ENCODE peak calls at places on chromosomes 4 and X, in eight cellular contexts. G is astrocyte, V is GM23248, F is PC-3, Z is endothelial cell of umbilical vein, P is fibroblast of lung, W is mammary epithelial cell, J is MM.1S. O is an unnamed sample. For H3K9me3, the result is how much of the 10 kb centered on the place peaks cover.

GRCh38 chr4:73817341-73817740 is 19.1 kb upstream of the CXCL6 start:
- DNase-seq in V (no peak), J (peak), P (no peak), Z (no peak), G (no peak), W (peak), F (peak), O (no peak)

GRCh38 chr4:146222313-146222712 is 8.0 kb downstream of the REELD1 start:
- DNase-seq in W (peak), F (peak), G (peak), Z (no peak), P (peak), V (peak), J (no peak), O (no peak)

GRCh38 chr4:128068927-128069326 is 7.8 kb downstream of the LARP1B start:
- DNase-seq in F (peak), Z (peak), V (peak), J (no peak), G (no peak), P (peak), W (peak), O (peak)

GRCh38 chr4:135552131-135552530 is 1350.5 kb upstream of the PABPC4L start:
- DNase-seq in J (no peak), G (no peak), W (no peak), P (peak), F (no peak), V (no peak), Z (no peak), O (no peak)

GRCh38 chrX:132965461-132965860 is 7.0 kb upstream of the HS6ST2 start:
- DNase-seq in W (no peak), G (no peak), P (no peak), F (no peak), V (no peak), J (no peak), Z (no peak), O (no peak)

GRCh38 chrX:8084023-8084422 is 87.0 kb downstream of the VCX2 start:
- DNase-seq in V (no peak), G (peak), W (peak), Z (no peak), J (no peak), P (peak), F (peak), O (no peak)

GRCh38 chr4:60562353-60562752 is 637.8 kb upstream of the ADGRL3 start:
- DNase-seq in W (no peak), G (no peak), P (no peak), J (no peak), F (no peak), V (no peak), Z (no peak), O (peak)

GRCh38 chrX:50067435-50068292 is 133.1 kb downstream of the AKAP4 start:
- DNase-seq in Z (peak), V (no peak), F (no peak), G (peak), J (no peak), P (peak), W (peak), O (peak)

GRCh38 chrX:15903186-15903681 is 48.6 kb upstream of the AP1S2 start:
- DNase-seq in W (no peak), F (no peak), V (no peak), P (no peak), G (no peak), J (peak), Z (no peak), O (no peak)

GRCh38 chr4:8176547-8177399 is 18.2 kb upstream of the ABLIM2 start:
- DNase-seq in G (peak), V (peak), W (peak), J (peak), F (peak), P (peak), Z (peak), O (peak)

GRCh38 chr4:69832326-69833030 is 27.5 kb downstream of the SULT1E1 start:
- DNase-seq in G (no peak), V (no peak), J (no peak), Z (no peak), W (no peak), P (no peak), F (no peak), O (no peak)

GRCh38 chrX:17521871-17522693 is 147.1 kb downstream of the NHS start:
- DNase-seq in V (peak), Z (no peak), G (peak), P (peak), W (peak), J (no peak), F (peak), O (peak)

GRCh38 chr4:111991797-111992196 is 153.5 kb upstream of the FAM241A start:
- DNase-seq in V (peak), F (peak), Z (peak), J (no peak), W (peak), P (peak), G (peak), O (no peak)

GRCh38 chr4:3808597-3808996 is 42.4 kb downstream of the ADRA2C start:
- DNase-seq in V (no peak), W (no peak), F (no peak), G (no peak), J (no peak), P (no peak), Z (no peak), O (no peak)

GRCh38 chr4:177441061-177441802 is 1.0 kb downstream of the AGA start:
- DNase-seq in V (peak), Z (no peak), J (peak), G (peak), F (no peak), P (peak), W (peak), O (peak)

GRCh38 chrX:53039239-53039638 is 9.3 kb upstream of the GPR173 start:
- DNase-seq in W (no peak), G (no peak), F (no peak), J (no peak), Z (no peak), P (no peak), V (no peak), O (no peak)

GRCh38 chr4:185754961-185755360 is 57.0 kb downstream of the SORBS2 start:
- DNase-seq in G (no peak), P (no peak), W (no peak), Z (no peak), F (peak), J (no peak), V (no peak), O (no peak)

GRCh38 chr4:13821522-13821921 is 194.0 kb upstream of the BOD1L1 start:
- DNase-seq in G (no peak), W (no peak), V (peak), P (no peak), F (peak), Z (no peak), J (no peak), O (peak)

GRCh38 chrX:136122207-136122606 is 25.1 kb upstream of the FHL1 start:
- DNase-seq in W (no peak), P (no peak), J (no peak), F (no peak), V (no peak), G (no peak), Z (no peak), O (no peak)

GRCh38 chr4:40367451-40367850 is 32.3 kb downstream of the CHRNA9 start:
- DNase-seq in G (no peak), P (no peak), V (peak), J (no peak), Z (no peak), W (no peak), F (no peak), O (no peak)

GRCh38 chr4:147794787-147795413 is 63.0 kb downstream of the ARHGAP10 start:
- DNase-seq in F (no peak), Z (no peak), V (no peak), J (no peak), G (no peak), W (no peak), P (no peak), O (no peak)

GRCh38 chrX:11953615-11954014 is 184.7 kb upstream of the FRMPD4 start:
- DNase-seq in P (peak), G (peak), F (peak), J (no peak), V (peak), Z (no peak), W (peak), O (peak)

GRCh38 chrX:121733514-121733913 is 686.1 kb downstream of the GLUD2 start:
- DNase-seq in G (peak), W (peak), Z (no peak), V (peak), F (peak), P (no peak), J (no peak), O (no peak)

GRCh38 chr4:121375262-121375661 is 5.6 kb downstream of the QRFPR start:
- DNase-seq in P (peak), F (peak), W (peak), V (peak), J (no peak), G (peak), Z (no peak), O (no peak)

GRCh38 chr4:16227462-16227868 is 1.2 kb upstream of the TAPT1 start:
- DNase-seq in W (peak), J (peak), P (peak), V (peak), Z (peak), G (peak), F (peak), O (peak)

GRCh38 chr4:58749206-58749605 is 1639.0 kb upstream of the IGFBP7 start:
- DNase-seq in W (no peak), Z (no peak), J (no peak), P (no peak), V (no peak), G (no peak), F (peak), O (no peak)

GRCh38 chrX:150899191-150899757 is 806 bp upstream of the CD99L2 start:
- DNase-seq in P (peak), V (peak), F (peak), J (peak), G (peak), Z (peak), W (peak), O (peak)

GRCh38 chrX:136768469-136769084 is 12.2 kb downstream of the ARHGEF6 start:
- DNase-seq in Z (no peak), V (peak), P (peak), F (peak), G (peak), W (peak), J (no peak), O (no peak)

GRCh38 chr4:189136462-189136861 is 804.2 kb upstream of the FRG1 start:
- DNase-seq in Z (no peak), P (no peak), G (no peak), F (no peak), W (peak), V (no peak), J (no peak), O (no peak)

GRCh38 chr4:108941914-108942379 is 179.1 kb upstream of the ETNPPL start:
- DNase-seq in P (no peak), G (no peak), W (no peak), F (no peak), V (no peak), J (no peak), Z (no peak), O (no peak)

GRCh38 chrX:50952406-50952805 is 41.9 kb downstream of the BMP15 start:
- DNase-seq in V (no peak), J (no peak), Z (no peak), G (peak), F (no peak), W (peak), P (no peak), O (no peak)

GRCh38 chr4:143587703-143588102 is 74.2 kb downstream of the SMARCA5 start:
- DNase-seq in G (peak), Z (peak), P (peak), F (peak), V (peak), J (peak), W (peak), O (no peak)

GRCh38 chr4:36676139-36677050 is 395.0 kb downstream of the DTHD1 start:
- DNase-seq in F (no peak), J (no peak), P (peak), V (no peak), Z (no peak), W (no peak), G (no peak), O (no peak)

GRCh38 chrX:111830561-111830960 is 45.4 kb upstream of the TRPC5OS start:
- DNase-seq in Z (no peak), P (no peak), V (no peak), F (no peak), G (no peak), W (no peak), J (no peak), O (no peak)

GRCh38 chr4:42627887-42628646 is 28.8 kb downstream of the ATP8A1 start:
- DNase-seq in V (no peak), J (no peak), Z (no peak), P (no peak), F (no peak), G (no peak), W (no peak), O (no peak)
- H3K9ac ChIP-seq in V (no peak), J (no peak), Z (no peak), P (no peak), F (no peak), G (no peak), W (no peak), O (no peak)

GRCh38 chrX:9873952-9874351 is 87.7 kb downstream of the SHROOM2 start:
- DNase-seq in G (no peak), F (peak), V (peak), P (peak), Z (peak), W (no peak), J (peak), O (peak)

GRCh38 chrX:9875801-9876200 is 89.6 kb downstream of the SHROOM2 start:
- DNase-seq in J (no peak), Z (no peak), G (no peak), V (no peak), P (no peak), W (no peak), F (no peak), O (no peak)

GRCh38 chrX:9873360-9873759 is 87.1 kb downstream of the SHROOM2 start:
- DNase-seq in Z (no peak), P (no peak), F (no peak), V (no peak), W (no peak), G (no peak), J (no peak), O (no peak)

GRCh38 chrX:9876205-9876604 is 90.0 kb downstream of the SHROOM2 start:
- DNase-seq in Z (no peak), P (no peak), J (no peak), V (no peak), W (no peak), G (no peak), F (no peak), O (no peak)

DNA sequence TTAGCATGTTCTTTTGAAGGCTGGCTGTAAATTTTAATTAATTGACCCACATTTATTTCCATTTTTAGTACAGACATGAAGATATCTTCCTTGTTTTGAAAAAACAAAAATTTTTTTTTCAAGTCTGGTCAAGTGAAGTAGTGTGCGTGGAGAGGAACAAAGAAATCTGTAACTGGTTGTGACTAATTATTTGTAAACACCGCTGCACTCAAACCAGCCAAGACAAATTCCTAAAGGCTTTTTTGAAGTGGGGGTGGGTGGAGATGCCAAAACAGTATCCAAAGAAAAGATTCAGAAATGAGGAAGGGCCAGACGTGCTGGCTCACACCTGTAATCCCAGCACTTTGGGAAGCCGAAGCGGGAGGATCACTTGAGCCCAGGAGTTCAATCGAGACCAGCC is 88.3 kb downstream of the SHROOM2 start:
- DNase-seq in P (no peak), F (peak), W (no peak), J (no peak), V (peak), G (peak), Z (no peak), O (no peak)
- H3K9me3 ChIP-seq in P (under half), F (under half), W (under half), J (under half), V (under half), G (under half), Z (under half), O (under half)

GRCh38 chr4:54229631-54230478 is 762 bp downstream of the PDGFRA start:
- DNase-seq in W (no peak), F (no peak), G (peak), P (peak), J (no peak), V (peak), Z (no peak), O (peak)

GRCh38 chr4:54231419-54232150 is 2.5 kb downstream of the PDGFRA start:
- DNase-seq in F (no peak), Z (no peak), G (peak), P (peak), J (no peak), W (no peak), V (peak), O (peak)

GRCh38 chr4:54232151-54232688 is 3.1 kb downstream of the PDGFRA start:
- DNase-seq in V (peak), P (peak), J (no peak), W (no peak), Z (no peak), G (peak), F (no peak), O (peak)

GRCh38 chr4:54228563-54229501 is at the start of gene PDGFRA:
- DNase-seq in P (peak), J (no peak), G (peak), V (peak), W (no peak), Z (no peak), F (no peak), O (peak)

DNA sequence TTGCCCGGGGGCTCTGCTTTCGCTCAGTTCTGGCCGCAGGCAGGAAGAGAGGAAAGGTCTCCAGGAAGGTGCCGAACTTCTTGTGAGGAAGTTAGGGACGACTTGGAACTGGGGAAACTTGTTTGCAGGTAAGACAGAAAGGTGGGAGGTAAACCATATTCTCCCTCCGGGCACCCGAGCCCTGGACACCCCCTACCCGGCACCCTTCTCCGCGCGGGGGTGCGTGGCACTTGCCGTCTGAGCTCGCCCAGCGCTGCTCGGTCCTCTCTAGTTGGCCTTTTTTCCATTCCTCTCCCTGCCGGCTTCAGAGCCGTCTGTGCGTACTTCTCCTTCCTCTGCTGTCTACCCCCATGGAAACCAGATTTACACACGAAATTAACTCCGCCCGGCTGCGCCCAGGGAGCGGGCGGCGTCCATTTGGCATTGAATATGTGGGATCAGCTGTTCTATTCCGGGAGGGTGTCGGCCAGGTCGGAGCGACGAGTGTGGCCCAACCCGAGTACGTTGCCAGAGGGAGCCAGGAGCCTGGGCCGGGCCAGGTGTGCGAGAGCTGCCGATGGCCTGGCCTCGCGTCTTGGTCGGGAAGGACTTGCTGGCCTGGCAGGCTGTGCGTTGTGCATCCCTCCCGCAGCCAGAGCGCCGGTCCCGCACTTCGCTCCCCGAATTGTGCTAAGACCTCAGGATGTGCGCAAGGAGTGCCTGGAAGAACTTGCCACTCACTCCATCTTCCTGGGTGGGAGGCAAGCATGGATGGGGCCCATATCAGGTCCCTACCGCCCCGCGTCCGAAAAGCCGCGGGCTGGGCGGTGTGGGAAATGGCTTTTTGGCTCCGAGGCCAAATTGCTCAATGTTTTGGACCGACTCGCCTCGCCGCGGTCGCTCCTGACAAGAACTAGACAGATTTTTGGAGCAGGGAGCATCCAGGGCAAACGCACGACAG is 1.7 kb downstream of the PDGFRA start:
- DNase-seq in Z (no peak), V (peak), W (no peak), J (no peak), P (peak), G (peak), F (no peak), O (peak)
- TF ChIP-seq EZH2 in Z (peak), V (no peak), W (peak), J (no peak), P (no peak), G (peak), F (peak), O (peak)

DNA sequence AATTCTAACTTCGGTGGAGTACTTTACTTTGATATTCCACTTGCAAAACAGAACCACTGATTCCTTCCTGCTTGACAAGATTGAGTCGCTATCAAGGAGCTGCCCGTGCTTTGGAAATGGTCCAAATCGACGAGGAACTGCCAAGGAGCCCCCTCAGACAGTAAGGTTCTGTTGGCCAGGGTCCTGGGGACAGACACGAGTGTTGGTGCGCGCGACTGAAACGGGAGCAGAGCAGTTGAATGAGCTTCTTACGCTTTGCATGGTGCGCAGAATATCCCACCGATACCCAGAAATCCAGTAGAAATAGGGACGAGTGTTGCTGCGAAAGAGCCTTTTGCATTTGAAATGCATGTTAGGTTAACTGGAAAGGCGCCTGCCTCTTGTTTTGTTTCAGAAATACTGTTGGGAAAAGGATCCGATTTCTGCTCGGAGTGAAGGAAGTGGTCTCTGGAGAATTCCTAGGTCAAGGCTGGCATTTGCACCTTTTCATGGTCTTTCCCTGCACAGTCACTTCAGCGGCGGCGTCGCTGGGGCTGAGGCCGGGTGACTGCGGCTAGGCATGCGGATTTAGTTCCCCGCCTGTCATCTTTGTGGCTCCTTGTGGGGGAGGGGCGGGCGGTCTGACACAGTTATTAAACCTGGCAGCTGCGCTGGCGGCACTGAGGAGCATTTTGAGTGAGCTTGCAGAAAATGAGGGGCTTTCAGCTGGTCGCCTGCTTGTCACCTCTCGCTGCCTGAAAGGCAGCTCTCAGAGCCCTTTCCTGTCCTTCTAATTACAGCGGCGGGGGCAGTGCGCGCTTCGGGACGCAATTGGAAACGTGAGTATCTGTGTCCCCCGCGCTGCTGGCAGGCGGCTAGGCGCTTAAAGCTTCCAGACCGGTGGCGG is 51.5 kb upstream of the TRIM2 start:
- DNase-seq in G (peak), P (peak), F (no peak), Z (peak), J (peak), V (peak), W (peak), O (peak)
- H3K9ac ChIP-seq in G (peak), P (no peak), F (no peak), Z (peak), J (no peak), V (peak), W (no peak), O (no peak)

DNA sequence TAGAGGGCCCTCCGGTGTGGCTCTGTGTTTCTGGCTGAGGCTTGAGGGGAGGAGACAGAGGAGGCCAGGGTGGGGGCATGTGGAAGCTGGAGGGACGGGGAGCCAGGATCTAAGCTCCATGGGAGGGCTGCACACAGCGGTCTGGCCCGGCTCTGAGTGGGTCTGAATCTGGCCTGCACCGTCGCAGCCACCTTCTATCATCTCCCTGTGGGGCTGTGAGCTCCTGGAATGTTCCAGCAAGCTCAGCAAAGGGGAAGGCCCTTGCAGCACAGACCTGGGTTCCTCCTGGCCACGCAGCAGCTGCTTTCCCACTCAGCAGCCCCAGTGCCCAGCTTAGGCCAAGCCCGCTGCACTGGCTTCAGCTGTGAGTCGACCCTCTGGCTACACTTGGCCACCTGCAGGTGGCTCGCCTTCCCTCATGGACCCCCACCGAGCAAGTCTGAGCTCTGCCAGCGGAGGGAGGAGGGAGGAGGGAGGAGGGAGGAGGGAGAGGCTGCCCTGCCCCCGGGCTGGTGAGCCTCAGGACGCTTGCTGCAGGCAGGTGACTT is 5.3 kb downstream of the NKX1-1 start:
- DNase-seq in F (no peak), W (no peak), Z (no peak), G (no peak), P (no peak), J (no peak), V (no peak), O (no peak)
- H3K9me3 ChIP-seq in F (under half), W (under half), Z (under half), G (under half), P (under half), J (under half), V (under half), O (under half)

O was measured in neural progenitor cell.